ENCODE peak calls at places on chromosomes 4 and X, in five cellular contexts. One of them, this sample, is unnamed.

GRCh38 chr4:103207673-103208072 is 9.5 kb upstream of the CENPE start:
- DNase-seq in suprapubic skin: no peak
- DNase-seq in mesothelial cell of epicardium: no peak
- DNase-seq in upper lobe of right lung: no peak
- DNase-seq in uterus: no peak
- DNase-seq in this sample: no peak

GRCh38 chr4:79917246-79917645 is 155.8 kb downstream of the ANTXR2 start:
- DNase-seq in suprapubic skin: no peak
- DNase-seq in mesothelial cell of epicardium: no peak
- DNase-seq in upper lobe of right lung: no peak
- DNase-seq in uterus: no peak
- DNase-seq in this sample: no peak

GRCh38 chr4:101020956-101021355 is 326.4 kb downstream of the PPP3CA start:
- DNase-seq in suprapubic skin: no peak
- DNase-seq in mesothelial cell of epicardium: no peak
- DNase-seq in upper lobe of right lung: no peak
- DNase-seq in uterus: no peak
- DNase-seq in this sample: no peak

GRCh38 chr4:44740201-44740600 is 13.8 kb upstream of the GNPDA2 start:
- DNase-seq in suprapubic skin: no peak
- DNase-seq in mesothelial cell of epicardium: no peak
- DNase-seq in upper lobe of right lung: no peak
- DNase-seq in uterus: no peak
- DNase-seq in this sample: no peak

GRCh38 chr4:86015412-86016350 is 344.2 kb downstream of the MAPK10 start:
- DNase-seq in suprapubic skin: no peak
- DNase-seq in mesothelial cell of epicardium: no peak
- DNase-seq in upper lobe of right lung: no peak
- DNase-seq in uterus: no peak
- DNase-seq in this sample: no peak

GRCh38 chr4:76147454-76148141 is 599 bp downstream of the NUP54 start:
- DNase-seq in suprapubic skin: peak; percentile 79
- DNase-seq in mesothelial cell of epicardium: peak; percentile 66
- DNase-seq in upper lobe of right lung: peak; percentile 80
- DNase-seq in uterus: no peak
- DNase-seq in this sample: peak; percentile 78

GRCh38 chrX:68659385-68659784 is 11.9 kb downstream of the STARD8 start:
- DNase-seq in suprapubic skin: no peak
- DNase-seq in mesothelial cell of epicardium: no peak
- DNase-seq in upper lobe of right lung: no peak
- DNase-seq in uterus: no peak
- DNase-seq in this sample: no peak

GRCh38 chr4:137375111-137375850 is 157.0 kb downstream of the PCDH18 start:
- DNase-seq in suprapubic skin: no peak
- DNase-seq in mesothelial cell of epicardium: no peak
- DNase-seq in upper lobe of right lung: no peak
- DNase-seq in uterus: no peak
- DNase-seq in this sample: no peak

GRCh38 chrX:49001521-49002090 is 458 bp downstream of the GRIPAP1 start:
- DNase-seq in suprapubic skin: no peak
- DNase-seq in mesothelial cell of epicardium: no peak
- DNase-seq in upper lobe of right lung: peak; percentile 64
- DNase-seq in uterus: peak; percentile 16
- DNase-seq in this sample: no peak

GRCh38 chr4:1309261-1310010 is 19.7 kb downstream of the MAEA start:
- DNase-seq in suprapubic skin: peak; percentile 93
- DNase-seq in mesothelial cell of epicardium: peak; percentile 86
- DNase-seq in upper lobe of right lung: peak; percentile 94
- DNase-seq in uterus: peak; percentile 94
- DNase-seq in this sample: peak; percentile 89

GRCh38 chr4:152352215-152352614 is 183.7 kb downstream of the FBXW7 start:
- DNase-seq in suprapubic skin: no peak
- DNase-seq in mesothelial cell of epicardium: no peak
- DNase-seq in upper lobe of right lung: no peak
- DNase-seq in uterus: no peak
- DNase-seq in this sample: no peak
- TF ChIP-seq CTCF in suprapubic skin: no peak
- TF ChIP-seq CTCF in mesothelial cell of epicardium: no peak
- TF ChIP-seq CTCF in upper lobe of right lung: no peak
- TF ChIP-seq CTCF in uterus: no peak
- TF ChIP-seq CTCF in this sample: no peak

GRCh38 chr4:97910005-97910404 is 233.3 kb downstream of the STPG2 start:
- DNase-seq in suprapubic skin: no peak
- DNase-seq in mesothelial cell of epicardium: no peak
- DNase-seq in upper lobe of right lung: no peak
- DNase-seq in uterus: no peak
- DNase-seq in this sample: no peak

GRCh38 chr4:97917115-97917514 is 226.2 kb downstream of the STPG2 start:
- DNase-seq in suprapubic skin: no peak
- DNase-seq in mesothelial cell of epicardium: no peak
- DNase-seq in upper lobe of right lung: no peak
- DNase-seq in uterus: no peak
- DNase-seq in this sample: no peak

GRCh38 chr4:97911236-97911906 is 231.9 kb downstream of the STPG2 start:
- DNase-seq in suprapubic skin: no peak
- DNase-seq in mesothelial cell of epicardium: no peak
- DNase-seq in upper lobe of right lung: no peak
- DNase-seq in uterus: no peak
- DNase-seq in this sample: no peak

DNA sequence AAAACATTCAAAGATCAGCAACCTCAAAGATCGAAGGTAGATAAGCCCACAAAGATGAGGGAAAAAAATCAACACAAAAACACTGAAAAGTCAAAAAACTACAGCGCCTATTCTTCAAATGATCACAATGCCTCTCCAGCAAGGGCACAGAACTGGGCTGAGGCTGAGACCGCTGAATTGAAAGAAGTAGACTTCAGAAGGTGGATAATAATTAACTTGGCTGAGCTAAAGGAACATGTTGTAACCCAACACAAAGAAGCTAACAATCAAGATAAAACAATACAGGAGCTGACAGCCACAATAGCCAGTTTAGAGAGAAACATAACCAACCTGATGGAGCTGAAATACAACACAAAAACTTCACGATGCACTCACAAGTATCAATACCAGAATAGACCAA is 231.1 kb downstream of the STPG2 start:
- DNase-seq in suprapubic skin: no peak
- DNase-seq in mesothelial cell of epicardium: no peak
- DNase-seq in upper lobe of right lung: no peak
- DNase-seq in uterus: no peak
- DNase-seq in this sample: no peak
- TF ChIP-seq CTCF in suprapubic skin: no peak
- TF ChIP-seq CTCF in mesothelial cell of epicardium: no peak
- TF ChIP-seq CTCF in upper lobe of right lung: no peak
- TF ChIP-seq CTCF in uterus: no peak
- TF ChIP-seq CTCF in this sample: no peak

GRCh38 chrX:71909956-71910355 is 689 bp upstream of the NHSL2 start:
- DNase-seq in suprapubic skin: no peak
- DNase-seq in mesothelial cell of epicardium: no peak
- DNase-seq in upper lobe of right lung: no peak
- DNase-seq in uterus: peak; percentile 56
- DNase-seq in this sample: no peak
- TF ChIP-seq CTCF in suprapubic skin: no peak
- TF ChIP-seq CTCF in mesothelial cell of epicardium: no peak
- TF ChIP-seq CTCF in upper lobe of right lung: peak; percentile 13
- TF ChIP-seq CTCF in uterus: no peak
- TF ChIP-seq CTCF in this sample: peak; percentile 37

GRCh38 chr4:5399790-5400421 is 308.5 kb downstream of the EVC2 start:
- DNase-seq in suprapubic skin: no peak
- DNase-seq in mesothelial cell of epicardium: peak; percentile 40
- DNase-seq in upper lobe of right lung: no peak
- DNase-seq in uterus: no peak
- DNase-seq in this sample: no peak
- TF ChIP-seq CTCF in suprapubic skin: no peak
- TF ChIP-seq CTCF in mesothelial cell of epicardium: peak; percentile 67
- TF ChIP-seq CTCF in upper lobe of right lung: peak; percentile 55
- TF ChIP-seq CTCF in uterus: peak; percentile 12
- TF ChIP-seq CTCF in this sample: peak; percentile 89

GRCh38 chrX:38220024-38220935 is at the start of gene SRPX:
- DNase-seq in suprapubic skin: peak; percentile 77
- DNase-seq in mesothelial cell of epicardium: peak; percentile 42
- DNase-seq in upper lobe of right lung: peak; percentile 59
- DNase-seq in uterus: peak; percentile 32
- DNase-seq in this sample: peak; percentile 68

GRCh38 chrX:38215141-38215540 is 5.5 kb downstream of the SRPX start:
- DNase-seq in suprapubic skin: no peak
- DNase-seq in mesothelial cell of epicardium: no peak
- DNase-seq in upper lobe of right lung: no peak
- DNase-seq in uterus: no peak
- DNase-seq in this sample: no peak

GRCh38 chrX:38214551-38214950 is 6.1 kb downstream of the SRPX start:
- DNase-seq in suprapubic skin: no peak
- DNase-seq in mesothelial cell of epicardium: no peak
- DNase-seq in upper lobe of right lung: no peak
- DNase-seq in uterus: no peak
- DNase-seq in this sample: no peak

GRCh38 chrX:38220936-38221386 is 290 bp upstream of the SRPX start:
- DNase-seq in suprapubic skin: no peak
- DNase-seq in mesothelial cell of epicardium: no peak
- DNase-seq in upper lobe of right lung: no peak
- DNase-seq in uterus: peak; percentile 52
- DNase-seq in this sample: no peak

GRCh38 chrX:38216642-38217041 is 4.0 kb downstream of the SRPX start:
- DNase-seq in suprapubic skin: no peak
- DNase-seq in mesothelial cell of epicardium: no peak
- DNase-seq in upper lobe of right lung: no peak
- DNase-seq in uterus: no peak
- DNase-seq in this sample: no peak
- TF ChIP-seq CTCF in suprapubic skin: no peak
- TF ChIP-seq CTCF in mesothelial cell of epicardium: no peak
- TF ChIP-seq CTCF in upper lobe of right lung: no peak
- TF ChIP-seq CTCF in uterus: no peak
- TF ChIP-seq CTCF in this sample: no peak

DNA sequence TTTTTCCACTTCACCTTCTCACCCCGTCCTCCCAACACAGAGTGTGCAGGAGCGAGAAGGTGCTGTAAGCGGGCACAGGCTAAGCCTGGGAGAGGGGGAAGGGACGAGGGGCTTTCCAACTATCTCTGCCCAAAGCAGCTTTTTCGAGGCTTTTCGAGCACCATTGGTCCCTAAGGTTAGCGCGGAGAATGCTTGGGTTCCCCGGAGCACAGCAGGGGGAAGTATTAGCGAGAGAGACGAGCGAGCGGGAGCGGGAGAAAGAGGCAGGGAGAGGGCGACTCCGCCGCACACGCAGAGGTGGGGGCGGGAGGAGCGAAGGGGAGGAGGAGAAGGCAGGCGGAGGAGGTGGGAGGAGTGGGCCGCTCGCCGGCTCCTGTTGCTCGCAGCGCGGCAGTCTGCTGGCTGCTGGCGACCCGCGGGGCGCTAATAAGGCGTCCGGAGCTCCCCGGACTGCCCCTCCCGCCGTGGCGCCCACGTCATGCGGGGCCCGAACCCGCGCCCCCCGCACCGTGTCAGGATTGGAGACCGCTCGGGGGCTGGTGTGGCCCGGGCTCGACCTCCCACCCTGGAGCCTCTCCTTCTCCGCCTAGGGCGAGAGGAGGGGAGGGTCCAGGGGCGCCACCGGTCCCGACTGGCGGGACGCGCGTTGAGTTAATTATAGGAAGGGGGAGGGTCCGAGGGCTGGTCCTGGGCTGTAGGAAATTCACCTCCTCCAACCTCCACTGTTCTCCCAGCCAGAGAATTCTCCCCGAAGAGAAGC is at the start of gene ADAMTS3:
- DNase-seq in suprapubic skin: peak; percentile 80
- DNase-seq in mesothelial cell of epicardium: peak; percentile 83
- DNase-seq in upper lobe of right lung: peak; percentile 82
- DNase-seq in uterus: peak; percentile 80
- DNase-seq in this sample: peak; percentile 81
- TF ChIP-seq CTCF in suprapubic skin: no peak
- TF ChIP-seq CTCF in mesothelial cell of epicardium: no peak
- TF ChIP-seq CTCF in upper lobe of right lung: no peak
- TF ChIP-seq CTCF in uterus: no peak
- TF ChIP-seq CTCF in this sample: no peak

GRCh38 chr4:124918559-124919122 is 206.1 kb upstream of the ANKRD50 start:
- DNase-seq in suprapubic skin: no peak
- DNase-seq in mesothelial cell of epicardium: no peak
- DNase-seq in upper lobe of right lung: no peak
- DNase-seq in uterus: no peak
- DNase-seq in this sample: no peak

GRCh38 chr4:124910327-124910726 is 197.8 kb upstream of the ANKRD50 start:
- DNase-seq in suprapubic skin: no peak
- DNase-seq in mesothelial cell of epicardium: no peak
- DNase-seq in upper lobe of right lung: no peak
- DNase-seq in uterus: no peak
- DNase-seq in this sample: no peak

GRCh38 chr4:124913237-124913636 is 200.7 kb upstream of the ANKRD50 start:
- DNase-seq in suprapubic skin: no peak
- DNase-seq in mesothelial cell of epicardium: no peak
- DNase-seq in upper lobe of right lung: no peak
- DNase-seq in uterus: no peak
- DNase-seq in this sample: no peak

GRCh38 chr4:124915073-124915472 is 202.5 kb upstream of the ANKRD50 start:
- DNase-seq in suprapubic skin: no peak
- DNase-seq in mesothelial cell of epicardium: no peak
- DNase-seq in upper lobe of right lung: no peak
- DNase-seq in uterus: no peak
- DNase-seq in this sample: no peak
- TF ChIP-seq CTCF in suprapubic skin: no peak
- TF ChIP-seq CTCF in mesothelial cell of epicardium: no peak
- TF ChIP-seq CTCF in upper lobe of right lung: no peak
- TF ChIP-seq CTCF in uterus: no peak
- TF ChIP-seq CTCF in this sample: no peak

GRCh38 chrX:19886375-19886774 is 1.0 kb downstream of the SH3KBP1 start:
- DNase-seq in suprapubic skin: no peak
- DNase-seq in mesothelial cell of epicardium: no peak
- DNase-seq in upper lobe of right lung: no peak
- DNase-seq in uterus: no peak
- DNase-seq in this sample: no peak

GRCh38 chrX:19889582-19890342 is 2.4 kb upstream of the SH3KBP1 start:
- DNase-seq in suprapubic skin: no peak
- DNase-seq in mesothelial cell of epicardium: peak; percentile 55
- DNase-seq in upper lobe of right lung: no peak
- DNase-seq in uterus: no peak
- DNase-seq in this sample: no peak

GRCh38 chrX:19885732-19886131 is 1.7 kb downstream of the SH3KBP1 start:
- DNase-seq in suprapubic skin: no peak
- DNase-seq in mesothelial cell of epicardium: no peak
- DNase-seq in upper lobe of right lung: no peak
- DNase-seq in uterus: no peak
- DNase-seq in this sample: no peak

GRCh38 chrX:19886888-19887531 is 390 bp downstream of the SH3KBP1 start:
- DNase-seq in suprapubic skin: no peak
- DNase-seq in mesothelial cell of epicardium: peak; percentile 52
- DNase-seq in upper lobe of right lung: peak; percentile 66
- DNase-seq in uterus: peak; percentile 24
- DNase-seq in this sample: peak; percentile 68

DNA sequence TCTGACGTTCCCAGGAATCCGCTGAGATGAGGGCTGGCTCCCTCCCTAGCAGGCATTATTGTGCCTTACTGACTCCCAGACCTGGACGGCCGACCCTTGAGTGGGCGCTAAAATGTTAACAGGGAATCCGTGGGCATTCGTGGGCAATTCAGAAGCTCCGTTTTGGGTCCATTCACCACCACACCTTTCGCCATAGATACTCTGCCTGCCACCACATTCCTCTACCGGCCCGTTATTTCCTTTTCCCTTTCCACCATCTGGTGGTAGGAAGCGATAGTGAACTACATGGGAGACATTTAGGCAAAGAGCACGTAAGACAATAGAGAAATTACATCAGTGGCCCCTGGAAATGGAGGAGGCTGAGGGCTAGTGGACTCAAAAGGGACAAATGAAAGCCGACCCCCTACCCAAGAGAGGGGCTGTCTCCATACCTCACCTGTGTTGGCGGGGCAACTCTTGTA is 1.0 kb upstream of the SH3KBP1 start:
- DNase-seq in suprapubic skin: no peak
- DNase-seq in mesothelial cell of epicardium: no peak
- DNase-seq in upper lobe of right lung: no peak
- DNase-seq in uterus: peak; percentile 39
- DNase-seq in this sample: no peak
- TF ChIP-seq CTCF in suprapubic skin: peak; percentile 37
- TF ChIP-seq CTCF in mesothelial cell of epicardium: no peak
- TF ChIP-seq CTCF in upper lobe of right lung: peak; percentile 51
- TF ChIP-seq CTCF in uterus: peak; percentile 45
- TF ChIP-seq CTCF in this sample: peak; percentile 69